ENCODE peak calls at places on chromosomes 2 and 18, in six cellular contexts. One of them, this sample, is unnamed.

GRCh38 chr2:133755515-133756311 is 187.4 kb upstream of the NCKAP5 start:
- DNase-seq in CD4-positive, alpha-beta T cell: no peak
- DNase-seq in body of pancreas: no peak
- DNase-seq in DND-41: no peak
- DNase-seq in GM13976: no peak
- DNase-seq in BE2C: no peak
- DNase-seq in this sample: no peak

GRCh38 chr2:121707920-121708361 is 28.7 kb downstream of the NIFK start:
- DNase-seq in DND-41: no peak
- DNase-seq in CD4-positive, alpha-beta T cell: no peak
- DNase-seq in GM13976: no peak
- DNase-seq in body of pancreas: peak
- DNase-seq in BE2C: no peak
- DNase-seq in this sample: no peak

GRCh38 chr2:207083361-207084080 is 82.2 kb downstream of the KLF7 start:
- DNase-seq in BE2C: no peak
- DNase-seq in DND-41: no peak
- DNase-seq in body of pancreas: no peak
- DNase-seq in GM13976: no peak
- DNase-seq in CD4-positive, alpha-beta T cell: no peak
- DNase-seq in this sample: no peak

GRCh38 chr2:145415151-145415550 is 895.2 kb upstream of the ZEB2 start:
- DNase-seq in GM13976: no peak
- DNase-seq in CD4-positive, alpha-beta T cell: no peak
- DNase-seq in body of pancreas: no peak
- DNase-seq in DND-41: no peak
- DNase-seq in BE2C: no peak
- DNase-seq in this sample: no peak

GRCh38 chr2:61178603-61179545 is 16.9 kb downstream of the C2orf74 start:
- DNase-seq in CD4-positive, alpha-beta T cell: no peak
- DNase-seq in GM13976: peak
- DNase-seq in DND-41: peak
- DNase-seq in BE2C: no peak
- DNase-seq in body of pancreas: peak
- DNase-seq in this sample: no peak

GRCh38 chr2:101823347-101823791 is 125.9 kb downstream of the MAP4K4 start:
- DNase-seq in body of pancreas: peak
- DNase-seq in BE2C: peak
- DNase-seq in CD4-positive, alpha-beta T cell: peak
- DNase-seq in GM13976: no peak
- DNase-seq in DND-41: peak
- DNase-seq in this sample: no peak

GRCh38 chr2:123518387-123518786 is 506.7 kb upstream of the CNTNAP5 start:
- DNase-seq in DND-41: no peak
- DNase-seq in CD4-positive, alpha-beta T cell: no peak
- DNase-seq in BE2C: no peak
- DNase-seq in body of pancreas: no peak
- DNase-seq in GM13976: no peak
- DNase-seq in this sample: no peak

GRCh38 chr2:98485453-98485755 is 40.7 kb downstream of the INPP4A start:
- DNase-seq in CD4-positive, alpha-beta T cell: no peak
- DNase-seq in body of pancreas: no peak
- DNase-seq in BE2C: no peak
- DNase-seq in DND-41: no peak
- DNase-seq in GM13976: no peak
- DNase-seq in this sample: no peak

GRCh38 chr18:13440277-13441248 is 222.0 kb downstream of the LDLRAD4 start:
- DNase-seq in body of pancreas: peak
- DNase-seq in GM13976: no peak
- DNase-seq in DND-41: no peak
- DNase-seq in BE2C: no peak
- DNase-seq in CD4-positive, alpha-beta T cell: no peak
- DNase-seq in this sample: no peak

GRCh38 chr2:47080888-47081301 is 74.2 kb downstream of the STPG4 start:
- DNase-seq in CD4-positive, alpha-beta T cell: no peak
- DNase-seq in body of pancreas: no peak
- DNase-seq in GM13976: no peak
- DNase-seq in DND-41: no peak
- DNase-seq in BE2C: no peak
- DNase-seq in this sample: no peak

GRCh38 chr2:138421971-138422335 is 79.6 kb upstream of the SPOPL start:
- DNase-seq in BE2C: no peak
- DNase-seq in CD4-positive, alpha-beta T cell: no peak
- DNase-seq in DND-41: no peak
- DNase-seq in body of pancreas: no peak
- DNase-seq in GM13976: no peak
- DNase-seq in this sample: no peak

GRCh38 chr2:205748660-205749059 is 66.4 kb downstream of the NRP2 start:
- DNase-seq in BE2C: no peak
- DNase-seq in GM13976: no peak
- DNase-seq in CD4-positive, alpha-beta T cell: no peak
- DNase-seq in body of pancreas: no peak
- DNase-seq in DND-41: no peak
- DNase-seq in this sample: no peak

GRCh38 chr18:59143441-59143840 is 3.8 kb downstream of the SEC11C start:
- DNase-seq in BE2C: no peak
- DNase-seq in GM13976: peak
- DNase-seq in body of pancreas: no peak
- DNase-seq in DND-41: no peak
- DNase-seq in CD4-positive, alpha-beta T cell: no peak
- DNase-seq in this sample: no peak

GRCh38 chr2:233439191-233439590 is 84.9 kb downstream of the DGKD start:
- DNase-seq in CD4-positive, alpha-beta T cell: no peak
- DNase-seq in BE2C: no peak
- DNase-seq in body of pancreas: no peak
- DNase-seq in GM13976: no peak
- DNase-seq in DND-41: no peak
- DNase-seq in this sample: no peak

GRCh38 chr2:178419123-178419522 is 31.9 kb downstream of the PRKRA start:
- DNase-seq in body of pancreas: no peak
- DNase-seq in CD4-positive, alpha-beta T cell: no peak
- DNase-seq in BE2C: no peak
- DNase-seq in DND-41: no peak
- DNase-seq in GM13976: no peak
- DNase-seq in this sample: no peak

GRCh38 chr18:10101293-10101701 is 187.5 kb downstream of the VAPA start:
- DNase-seq in GM13976: no peak
- DNase-seq in CD4-positive, alpha-beta T cell: no peak
- DNase-seq in DND-41: no peak
- DNase-seq in BE2C: no peak
- DNase-seq in body of pancreas: peak
- DNase-seq in this sample: no peak

GRCh38 chr2:12251749-12252148 is 465.0 kb upstream of the TRIB2 start:
- DNase-seq in DND-41: no peak
- DNase-seq in CD4-positive, alpha-beta T cell: no peak
- DNase-seq in BE2C: no peak
- DNase-seq in GM13976: no peak
- DNase-seq in body of pancreas: no peak
- DNase-seq in this sample: no peak

GRCh38 chr18:50830544-50830943 is 10.7 kb upstream of the MRO start:
- DNase-seq in GM13976: peak
- DNase-seq in DND-41: no peak
- DNase-seq in BE2C: no peak
- DNase-seq in body of pancreas: no peak
- DNase-seq in CD4-positive, alpha-beta T cell: no peak
- DNase-seq in this sample: no peak

GRCh38 chr2:32009479-32010256 is 1.1 kb downstream of the MEMO1 start:
- DNase-seq in GM13976: peak
- DNase-seq in BE2C: peak
- DNase-seq in CD4-positive, alpha-beta T cell: peak
- DNase-seq in body of pancreas: peak
- DNase-seq in DND-41: peak
- DNase-seq in this sample: peak

GRCh38 chr2:127187081-127187775 is 32.9 kb downstream of the CYP27C1 start:
- DNase-seq in GM13976: no peak
- DNase-seq in CD4-positive, alpha-beta T cell: no peak
- DNase-seq in DND-41: no peak
- DNase-seq in BE2C: no peak
- DNase-seq in body of pancreas: no peak
- DNase-seq in this sample: no peak

GRCh38 chr2:237122214-237122666 is 36.6 kb downstream of the COPS8 start:
- DNase-seq in body of pancreas: peak
- DNase-seq in CD4-positive, alpha-beta T cell: peak
- DNase-seq in BE2C: peak
- DNase-seq in GM13976: peak
- DNase-seq in DND-41: peak
- DNase-seq in this sample: no peak

GRCh38 chr2:196481323-196481695 is 158.2 kb upstream of the CCDC150 start:
- DNase-seq in BE2C: no peak
- DNase-seq in GM13976: no peak
- DNase-seq in DND-41: no peak
- DNase-seq in body of pancreas: no peak
- DNase-seq in CD4-positive, alpha-beta T cell: no peak
- DNase-seq in this sample: no peak

GRCh38 chr18:25561923-25562322 is 210.0 kb upstream of the ZNF521 start:
- DNase-seq in body of pancreas: no peak
- DNase-seq in GM13976: peak
- DNase-seq in CD4-positive, alpha-beta T cell: no peak
- DNase-seq in BE2C: no peak
- DNase-seq in DND-41: peak
- DNase-seq in this sample: no peak

GRCh38 chr2:42562474-42563144 is 5.8 kb upstream of the MTA3 start:
- DNase-seq in GM13976: no peak
- DNase-seq in BE2C: no peak
- DNase-seq in body of pancreas: peak
- DNase-seq in DND-41: no peak
- DNase-seq in CD4-positive, alpha-beta T cell: no peak
- DNase-seq in this sample: no peak

GRCh38 chr18:62678847-62679535 is 36.4 kb upstream of the PHLPP1 start:
- DNase-seq in DND-41: no peak
- DNase-seq in body of pancreas: no peak
- DNase-seq in BE2C: no peak
- DNase-seq in GM13976: no peak
- DNase-seq in CD4-positive, alpha-beta T cell: no peak
- DNase-seq in this sample: no peak

GRCh38 chr18:49690307-49690706 is 123.0 kb downstream of the ACAA2 start:
- DNase-seq in CD4-positive, alpha-beta T cell: no peak
- DNase-seq in DND-41: no peak
- DNase-seq in BE2C: no peak
- DNase-seq in body of pancreas: no peak
- DNase-seq in GM13976: no peak
- DNase-seq in this sample: no peak

GRCh38 chr2:240326886-240327285 is 108.6 kb upstream of the GPC1 start:
- DNase-seq in GM13976: no peak
- DNase-seq in body of pancreas: peak
- DNase-seq in BE2C: no peak
- DNase-seq in DND-41: no peak
- DNase-seq in CD4-positive, alpha-beta T cell: no peak
- DNase-seq in this sample: no peak

GRCh38 chr2:240329778-240330177 is 105.7 kb upstream of the GPC1 start:
- DNase-seq in BE2C: no peak
- DNase-seq in CD4-positive, alpha-beta T cell: no peak
- DNase-seq in GM13976: no peak
- DNase-seq in body of pancreas: no peak
- DNase-seq in DND-41: no peak
- DNase-seq in this sample: no peak

GRCh38 chr2:240328526-240328925 is 106.9 kb upstream of the GPC1 start:
- DNase-seq in body of pancreas: no peak
- DNase-seq in GM13976: no peak
- DNase-seq in BE2C: no peak
- DNase-seq in DND-41: no peak
- DNase-seq in CD4-positive, alpha-beta T cell: no peak
- DNase-seq in this sample: no peak

GRCh38 chr2:240327566-240327965 is 107.9 kb upstream of the GPC1 start:
- DNase-seq in BE2C: no peak
- DNase-seq in CD4-positive, alpha-beta T cell: no peak
- DNase-seq in body of pancreas: no peak
- DNase-seq in GM13976: no peak
- DNase-seq in DND-41: no peak
- DNase-seq in this sample: peak

GRCh38 chr2:240329116-240329665 is 106.3 kb upstream of the GPC1 start:
- DNase-seq in DND-41: no peak
- DNase-seq in GM13976: no peak
- DNase-seq in BE2C: no peak
- DNase-seq in body of pancreas: no peak
- DNase-seq in CD4-positive, alpha-beta T cell: no peak
- DNase-seq in this sample: no peak
- TF ChIP-seq CTCF in DND-41: no peak
- TF ChIP-seq CTCF in GM13976: no peak
- TF ChIP-seq CTCF in BE2C: no peak
- TF ChIP-seq CTCF in body of pancreas: no peak
- TF ChIP-seq CTCF in CD4-positive, alpha-beta T cell: no peak
- TF ChIP-seq CTCF in this sample: no peak

GRCh38 chr18:77043541-77044280 is 88.9 kb downstream of the MBP start:
- DNase-seq in body of pancreas: no peak
- DNase-seq in CD4-positive, alpha-beta T cell: no peak
- DNase-seq in BE2C: no peak
- DNase-seq in DND-41: no peak
- DNase-seq in GM13976: no peak
- DNase-seq in this sample: no peak

GRCh38 chr18:77045682-77046081 is 86.9 kb downstream of the MBP start:
- DNase-seq in BE2C: no peak
- DNase-seq in DND-41: no peak
- DNase-seq in body of pancreas: no peak
- DNase-seq in GM13976: no peak
- DNase-seq in CD4-positive, alpha-beta T cell: no peak
- DNase-seq in this sample: no peak

GRCh38 chr18:77039196-77040140 is 93.1 kb downstream of the MBP start:
- DNase-seq in GM13976: no peak
- DNase-seq in BE2C: no peak
- DNase-seq in CD4-positive, alpha-beta T cell: no peak
- DNase-seq in DND-41: no peak
- DNase-seq in body of pancreas: no peak
- DNase-seq in this sample: no peak

GRCh38 chr18:77044866-77045664 is 87.5 kb downstream of the MBP start:
- DNase-seq in body of pancreas: no peak
- DNase-seq in CD4-positive, alpha-beta T cell: no peak
- DNase-seq in GM13976: no peak
- DNase-seq in DND-41: no peak
- DNase-seq in BE2C: no peak
- DNase-seq in this sample: no peak

GRCh38 chr18:77042583-77042982 is 90.0 kb downstream of the MBP start:
- DNase-seq in CD4-positive, alpha-beta T cell: no peak
- DNase-seq in BE2C: no peak
- DNase-seq in body of pancreas: no peak
- DNase-seq in GM13976: no peak
- DNase-seq in DND-41: no peak
- DNase-seq in this sample: no peak
- TF ChIP-seq CTCF in CD4-positive, alpha-beta T cell: no peak
- TF ChIP-seq CTCF in BE2C: no peak
- TF ChIP-seq CTCF in body of pancreas: no peak
- TF ChIP-seq CTCF in GM13976: no peak
- TF ChIP-seq CTCF in DND-41: no peak
- TF ChIP-seq CTCF in this sample: no peak

DNA sequence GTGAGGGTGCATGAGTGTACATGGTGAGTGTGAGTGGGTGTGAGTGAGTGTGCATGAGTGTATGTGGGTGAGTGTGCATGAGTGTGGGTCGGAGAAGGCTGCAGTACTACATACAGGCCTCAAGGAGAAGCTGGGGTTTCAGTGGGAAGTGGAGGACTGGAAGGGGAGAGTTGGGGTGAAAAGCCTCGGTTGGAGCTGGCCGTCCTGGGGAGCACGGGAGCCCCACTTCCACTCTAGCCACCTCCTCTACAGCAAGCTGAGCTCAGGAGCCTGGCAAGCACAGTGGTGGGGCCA is 68.7 kb upstream of the HPCAL1 start:
- DNase-seq in body of pancreas: no peak
- DNase-seq in DND-41: no peak
- DNase-seq in GM13976: no peak
- DNase-seq in BE2C: no peak
- DNase-seq in CD4-positive, alpha-beta T cell: no peak
- DNase-seq in this sample: no peak
- TF ChIP-seq CTCF in body of pancreas: no peak
- TF ChIP-seq CTCF in DND-41: no peak
- TF ChIP-seq CTCF in GM13976: no peak
- TF ChIP-seq CTCF in BE2C: no peak
- TF ChIP-seq CTCF in CD4-positive, alpha-beta T cell: no peak
- TF ChIP-seq CTCF in this sample: no peak

GRCh38 chr2:176085861-176086771 is 2.4 kb upstream of the EVX2 start:
- DNase-seq in BE2C: peak
- DNase-seq in GM13976: no peak
- DNase-seq in CD4-positive, alpha-beta T cell: no peak
- DNase-seq in body of pancreas: no peak
- DNase-seq in DND-41: peak
- DNase-seq in this sample: peak
- TF ChIP-seq CTCF in BE2C: peak
- TF ChIP-seq CTCF in GM13976: peak
- TF ChIP-seq CTCF in CD4-positive, alpha-beta T cell: no peak
- TF ChIP-seq CTCF in body of pancreas: no peak
- TF ChIP-seq CTCF in DND-41: peak
- TF ChIP-seq CTCF in this sample: peak

This sample was measured in mesothelial cell of epicardium.